ENCODE peak calls at places on chromosomes 5 and 9, in eight cellular contexts. W, J, S, I, M, Q, Z and E are unnamed samples.

GRCh38 chr9:79812507-79813261 is 240.9 kb downstream of the TLE4 start:
- DNase-seq in W (no peak), J (peak; percentile 44), S (no peak), I (no peak), M (no peak), Q (no peak), Z (no peak), E (no peak)

GRCh38 chr5:65480306-65480865 is 1.3 kb downstream of the ADAMTS6 start:
- DNase-seq in W (no peak), J (no peak), S (peak; percentile 86), I (peak; percentile 91), M (peak; percentile 55), Q (peak; percentile 19), Z (peak; percentile 80), E (no peak)

GRCh38 chr5:60541980-60542379 is 158.0 kb downstream of the DEPDC1B start:
- DNase-seq in W (no peak), J (no peak), S (peak; percentile 49), I (no peak), M (no peak), Q (no peak), Z (no peak), E (no peak)

GRCh38 chr5:944992-945685 is 52.5 kb downstream of the TRIP13 start:
- DNase-seq in W (no peak), J (no peak), S (no peak), I (no peak), M (no peak), Q (no peak), Z (no peak), E (no peak)

GRCh38 chr5:180816608-180817534 is 14.3 kb upstream of the MGAT1 start:
- DNase-seq in W (no peak), J (no peak), S (no peak), I (peak; percentile 49), M (no peak), Q (no peak), Z (peak; percentile 56), E (no peak)

GRCh38 chr9:4382722-4383317 is 83.0 kb upstream of the GLIS3 start:
- DNase-seq in W (no peak), J (peak; percentile 16), S (no peak), I (no peak), M (peak; percentile 56), Q (no peak), Z (no peak), E (no peak)

GRCh38 chr9:950139-950538 is 26.3 kb upstream of the DMRT3 start:
- DNase-seq in W (no peak), J (no peak), S (no peak), I (no peak), M (no peak), Q (no peak), Z (no peak), E (no peak)

GRCh38 chr5:115366223-115366622 is 69.8 kb upstream of the CCDC112 start:
- DNase-seq in W (no peak), J (no peak), S (no peak), I (no peak), M (peak; percentile 43), Q (no peak), Z (no peak), E (no peak)

GRCh38 chr5:157603333-157604190 is 28.0 kb upstream of the ADAM19 start:
- DNase-seq in W (peak; percentile 40), J (peak; percentile 18), S (no peak), I (no peak), M (no peak), Q (peak; percentile 1), Z (no peak), E (no peak)

GRCh38 chr9:109317311-109317978 is 3.4 kb downstream of the EPB41L4B start:
- DNase-seq in W (no peak), J (no peak), S (no peak), I (no peak), M (no peak), Q (no peak), Z (no peak), E (no peak)

GRCh38 chr9:104346645-104347175 is 157.4 kb upstream of the OR13F1 start:
- DNase-seq in W (no peak), J (no peak), S (no peak), I (no peak), M (no peak), Q (no peak), Z (no peak), E (no peak)

GRCh38 chr9:117415584-117415937 is 704 bp upstream of the ASTN2 start:
- DNase-seq in W (no peak), J (no peak), S (no peak), I (no peak), M (no peak), Q (no peak), Z (no peak), E (no peak)

GRCh38 chr9:102506391-102506790 is 488.7 kb upstream of the CYLC2 start:
- DNase-seq in W (no peak), J (no peak), S (no peak), I (no peak), M (no peak), Q (no peak), Z (no peak), E (no peak)